ENCODE peak calls at places on chromosomes 7 and 10, in eight cellular contexts. One of them, this sample, is unnamed. For H3K4me1, the result is how much of the 10 kb centered on the place peaks cover.

GRCh38 chr7:157870644-157871290 is 534.0 kb downstream of the DNAJB6 start:
- DNase-seq in mammary epithelial cell: no peak
- DNase-seq in ovary: no peak
- DNase-seq in upper lobe of right lung: no peak
- DNase-seq in A549: no peak
- DNase-seq in Panc1: no peak
- DNase-seq in CD8-positive, alpha-beta T cell: no peak
- DNase-seq in fibroblast of lung: no peak
- DNase-seq in this sample: no peak

GRCh38 chr7:50607524-50608125 is 42.4 kb upstream of the DDC start:
- DNase-seq in mammary epithelial cell: no peak
- DNase-seq in ovary: no peak
- DNase-seq in upper lobe of right lung: no peak
- DNase-seq in A549: no peak
- DNase-seq in Panc1: no peak
- DNase-seq in CD8-positive, alpha-beta T cell: no peak
- DNase-seq in fibroblast of lung: no peak
- DNase-seq in this sample: no peak

GRCh38 chr7:1663243-1663642 is 6.8 kb upstream of the ELFN1 start:
- DNase-seq in mammary epithelial cell: no peak
- DNase-seq in ovary: peak
- DNase-seq in upper lobe of right lung: peak
- DNase-seq in A549: no peak
- DNase-seq in Panc1: no peak
- DNase-seq in CD8-positive, alpha-beta T cell: no peak
- DNase-seq in fibroblast of lung: no peak
- DNase-seq in this sample: no peak

GRCh38 chr10:84214612-84215235 is 10.6 kb downstream of the LRIT2 start:
- DNase-seq in mammary epithelial cell: peak
- DNase-seq in ovary: no peak
- DNase-seq in upper lobe of right lung: no peak
- DNase-seq in A549: peak
- DNase-seq in Panc1: no peak
- DNase-seq in CD8-positive, alpha-beta T cell: no peak
- DNase-seq in fibroblast of lung: no peak
- DNase-seq in this sample: peak

GRCh38 chr10:133276100-133276434 is 601 bp downstream of the ADAM8 start:
- DNase-seq in mammary epithelial cell: no peak
- DNase-seq in ovary: no peak
- DNase-seq in upper lobe of right lung: no peak
- DNase-seq in A549: no peak
- DNase-seq in Panc1: no peak
- DNase-seq in CD8-positive, alpha-beta T cell: no peak
- DNase-seq in fibroblast of lung: no peak
- DNase-seq in this sample: no peak

GRCh38 chr10:47364366-47364765 is 16.2 kb downstream of the RBP3 start:
- DNase-seq in mammary epithelial cell: no peak
- DNase-seq in ovary: no peak
- DNase-seq in upper lobe of right lung: no peak
- DNase-seq in A549: no peak
- DNase-seq in Panc1: no peak
- DNase-seq in CD8-positive, alpha-beta T cell: no peak
- DNase-seq in fibroblast of lung: no peak
- DNase-seq in this sample: no peak

GRCh38 chr7:88219781-88220747 is at the start of gene SRI:
- DNase-seq in mammary epithelial cell: peak
- DNase-seq in ovary: peak
- DNase-seq in upper lobe of right lung: peak
- DNase-seq in A549: peak
- DNase-seq in Panc1: peak
- DNase-seq in CD8-positive, alpha-beta T cell: peak
- DNase-seq in fibroblast of lung: peak
- DNase-seq in this sample: peak

GRCh38 chr10:16699435-16699834 is 117.8 kb downstream of the RSU1 start:
- DNase-seq in mammary epithelial cell: no peak
- DNase-seq in ovary: no peak
- DNase-seq in upper lobe of right lung: no peak
- DNase-seq in A549: no peak
- DNase-seq in Panc1: no peak
- DNase-seq in CD8-positive, alpha-beta T cell: no peak
- DNase-seq in fibroblast of lung: no peak
- DNase-seq in this sample: no peak

GRCh38 chr7:155164316-155164715 is 94.2 kb downstream of the HTR5A start:
- DNase-seq in mammary epithelial cell: no peak
- DNase-seq in ovary: no peak
- DNase-seq in upper lobe of right lung: no peak
- DNase-seq in A549: no peak
- DNase-seq in Panc1: no peak
- DNase-seq in CD8-positive, alpha-beta T cell: no peak
- DNase-seq in fibroblast of lung: no peak
- DNase-seq in this sample: no peak

GRCh38 chr10:52746169-52746568 is 26.4 kb downstream of the MBL2 start:
- DNase-seq in mammary epithelial cell: no peak
- DNase-seq in ovary: no peak
- DNase-seq in upper lobe of right lung: no peak
- DNase-seq in A549: peak
- DNase-seq in Panc1: no peak
- DNase-seq in CD8-positive, alpha-beta T cell: no peak
- DNase-seq in fibroblast of lung: no peak
- DNase-seq in this sample: no peak

GRCh38 chr7:7795736-7796135 is 77.3 kb upstream of the RPA3 start:
- DNase-seq in mammary epithelial cell: peak
- DNase-seq in ovary: no peak
- DNase-seq in upper lobe of right lung: no peak
- DNase-seq in A549: peak
- DNase-seq in Panc1: peak
- DNase-seq in CD8-positive, alpha-beta T cell: no peak
- DNase-seq in fibroblast of lung: peak
- DNase-seq in this sample: no peak

GRCh38 chr7:87934699-87935372 is 785 bp downstream of the ADAM22 start:
- DNase-seq in mammary epithelial cell: peak
- DNase-seq in ovary: peak
- DNase-seq in upper lobe of right lung: no peak
- DNase-seq in A549: peak
- DNase-seq in Panc1: no peak
- DNase-seq in CD8-positive, alpha-beta T cell: peak
- DNase-seq in fibroblast of lung: peak
- DNase-seq in this sample: peak

GRCh38 chr7:146636033-146636356 is 519.4 kb downstream of the CNTNAP2 start:
- DNase-seq in mammary epithelial cell: no peak
- DNase-seq in ovary: no peak
- DNase-seq in upper lobe of right lung: no peak
- DNase-seq in A549: no peak
- DNase-seq in Panc1: no peak
- DNase-seq in CD8-positive, alpha-beta T cell: no peak
- DNase-seq in fibroblast of lung: no peak
- DNase-seq in this sample: no peak

GRCh38 chr7:30845426-30846135 is 66.1 kb upstream of the AQP1 start:
- DNase-seq in mammary epithelial cell: peak
- DNase-seq in ovary: no peak
- DNase-seq in upper lobe of right lung: peak
- DNase-seq in A549: no peak
- DNase-seq in Panc1: no peak
- DNase-seq in CD8-positive, alpha-beta T cell: no peak
- DNase-seq in fibroblast of lung: peak
- DNase-seq in this sample: peak

GRCh38 chr10:20175738-20176137 is 359.5 kb downstream of the PLXDC2 start:
- DNase-seq in mammary epithelial cell: no peak
- DNase-seq in ovary: no peak
- DNase-seq in upper lobe of right lung: no peak
- DNase-seq in A549: no peak
- DNase-seq in Panc1: no peak
- DNase-seq in CD8-positive, alpha-beta T cell: no peak
- DNase-seq in fibroblast of lung: no peak
- DNase-seq in this sample: no peak

GRCh38 chr7:105851064-105851463 is 25.3 kb downstream of the ATXN7L1 start:
- DNase-seq in mammary epithelial cell: no peak
- DNase-seq in ovary: no peak
- DNase-seq in upper lobe of right lung: no peak
- DNase-seq in A549: no peak
- DNase-seq in Panc1: no peak
- DNase-seq in CD8-positive, alpha-beta T cell: no peak
- DNase-seq in fibroblast of lung: no peak
- DNase-seq in this sample: no peak
- H3K4me1 ChIP-seq in mammary epithelial cell: under half
- H3K4me1 ChIP-seq in ovary: under half
- H3K4me1 ChIP-seq in upper lobe of right lung: under half
- H3K4me1 ChIP-seq in A549: under half
- H3K4me1 ChIP-seq in Panc1: under half
- H3K4me1 ChIP-seq in CD8-positive, alpha-beta T cell: half or more
- H3K4me1 ChIP-seq in fibroblast of lung: under half
- H3K4me1 ChIP-seq in this sample: under half

GRCh38 chr10:43170491-43170890 is 32.2 kb downstream of the CSGALNACT2 start:
- DNase-seq in mammary epithelial cell: no peak
- DNase-seq in ovary: no peak
- DNase-seq in upper lobe of right lung: no peak
- DNase-seq in A549: peak
- DNase-seq in Panc1: no peak
- DNase-seq in CD8-positive, alpha-beta T cell: no peak
- DNase-seq in fibroblast of lung: peak
- DNase-seq in this sample: no peak
- TF ChIP-seq CTCF in mammary epithelial cell: peak
- TF ChIP-seq CTCF in ovary: no peak
- TF ChIP-seq CTCF in upper lobe of right lung: no peak
- TF ChIP-seq CTCF in A549: no peak
- TF ChIP-seq CTCF in Panc1: peak
- TF ChIP-seq CTCF in CD8-positive, alpha-beta T cell: no peak
- TF ChIP-seq CTCF in fibroblast of lung: no peak
- TF ChIP-seq CTCF in this sample: no peak

GRCh38 chr7:22759721-22760120 is 32.7 kb downstream of the IL6 start:
- DNase-seq in mammary epithelial cell: no peak
- DNase-seq in ovary: no peak
- DNase-seq in upper lobe of right lung: no peak
- DNase-seq in A549: no peak
- DNase-seq in Panc1: no peak
- DNase-seq in CD8-positive, alpha-beta T cell: no peak
- DNase-seq in fibroblast of lung: no peak
- DNase-seq in this sample: no peak

GRCh38 chr7:22762866-22763265 is 35.9 kb downstream of the IL6 start:
- DNase-seq in mammary epithelial cell: no peak
- DNase-seq in ovary: no peak
- DNase-seq in upper lobe of right lung: no peak
- DNase-seq in A549: no peak
- DNase-seq in Panc1: no peak
- DNase-seq in CD8-positive, alpha-beta T cell: no peak
- DNase-seq in fibroblast of lung: no peak
- DNase-seq in this sample: no peak

DNA sequence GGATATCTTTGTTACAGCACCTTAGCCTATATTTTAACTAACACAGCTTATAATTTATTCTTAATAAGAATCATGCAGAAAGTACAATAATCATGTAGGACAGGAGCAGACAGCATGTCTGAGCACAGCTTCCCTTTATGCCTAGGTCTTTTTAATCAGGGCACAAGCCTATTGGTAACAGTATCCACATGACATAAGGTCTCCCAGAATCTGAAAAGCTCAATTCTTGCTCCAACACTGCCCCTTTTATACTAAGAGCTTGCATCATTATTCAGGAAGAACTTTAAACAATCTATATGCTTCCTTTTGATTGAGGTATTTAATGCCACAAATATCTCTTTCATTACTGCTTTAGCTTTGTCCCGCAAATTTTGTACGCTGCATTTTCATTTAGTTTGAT is 31.6 kb downstream of the IL6 start:
- DNase-seq in mammary epithelial cell: no peak
- DNase-seq in ovary: no peak
- DNase-seq in upper lobe of right lung: no peak
- DNase-seq in A549: no peak
- DNase-seq in Panc1: no peak
- DNase-seq in CD8-positive, alpha-beta T cell: no peak
- DNase-seq in fibroblast of lung: no peak
- DNase-seq in this sample: no peak
- H3K4me3 ChIP-seq in mammary epithelial cell: no peak
- H3K4me3 ChIP-seq in ovary: no peak
- H3K4me3 ChIP-seq in upper lobe of right lung: no peak
- H3K4me3 ChIP-seq in A549: no peak
- H3K4me3 ChIP-seq in Panc1: no peak
- H3K4me3 ChIP-seq in CD8-positive, alpha-beta T cell: no peak
- H3K4me3 ChIP-seq in fibroblast of lung: no peak
- H3K4me3 ChIP-seq in this sample: no peak

GRCh38 chr10:73910764-73911552 is at the start of gene PLAU:
- DNase-seq in mammary epithelial cell: peak
- DNase-seq in ovary: peak
- DNase-seq in upper lobe of right lung: peak
- DNase-seq in A549: no peak
- DNase-seq in Panc1: no peak
- DNase-seq in CD8-positive, alpha-beta T cell: peak
- DNase-seq in fibroblast of lung: peak
- DNase-seq in this sample: peak
- H3K4me1 ChIP-seq in mammary epithelial cell: half or more
- H3K4me1 ChIP-seq in ovary: under half
- H3K4me1 ChIP-seq in upper lobe of right lung: under half
- H3K4me1 ChIP-seq in A549: half or more
- H3K4me1 ChIP-seq in Panc1: half or more
- H3K4me1 ChIP-seq in CD8-positive, alpha-beta T cell: under half
- H3K4me1 ChIP-seq in fibroblast of lung: under half
- H3K4me1 ChIP-seq in this sample: under half

GRCh38 chr7:46886669-46887374 is 695.1 kb downstream of the TNS3 start:
- DNase-seq in mammary epithelial cell: no peak
- DNase-seq in ovary: no peak
- DNase-seq in upper lobe of right lung: no peak
- DNase-seq in A549: no peak
- DNase-seq in Panc1: no peak
- DNase-seq in CD8-positive, alpha-beta T cell: no peak
- DNase-seq in fibroblast of lung: no peak
- DNase-seq in this sample: no peak

GRCh38 chr7:46879783-46880182 is 702.1 kb downstream of the TNS3 start:
- DNase-seq in mammary epithelial cell: no peak
- DNase-seq in ovary: no peak
- DNase-seq in upper lobe of right lung: no peak
- DNase-seq in A549: no peak
- DNase-seq in Panc1: no peak
- DNase-seq in CD8-positive, alpha-beta T cell: no peak
- DNase-seq in fibroblast of lung: peak
- DNase-seq in this sample: no peak

GRCh38 chr7:46881507-46882127 is 700.3 kb downstream of the TNS3 start:
- DNase-seq in mammary epithelial cell: peak
- DNase-seq in ovary: no peak
- DNase-seq in upper lobe of right lung: no peak
- DNase-seq in A549: peak
- DNase-seq in Panc1: no peak
- DNase-seq in CD8-positive, alpha-beta T cell: no peak
- DNase-seq in fibroblast of lung: no peak
- DNase-seq in this sample: no peak

GRCh38 chr7:46880508-46881196 is 701.3 kb downstream of the TNS3 start:
- DNase-seq in mammary epithelial cell: no peak
- DNase-seq in ovary: no peak
- DNase-seq in upper lobe of right lung: no peak
- DNase-seq in A549: no peak
- DNase-seq in Panc1: no peak
- DNase-seq in CD8-positive, alpha-beta T cell: no peak
- DNase-seq in fibroblast of lung: no peak
- DNase-seq in this sample: no peak

DNA sequence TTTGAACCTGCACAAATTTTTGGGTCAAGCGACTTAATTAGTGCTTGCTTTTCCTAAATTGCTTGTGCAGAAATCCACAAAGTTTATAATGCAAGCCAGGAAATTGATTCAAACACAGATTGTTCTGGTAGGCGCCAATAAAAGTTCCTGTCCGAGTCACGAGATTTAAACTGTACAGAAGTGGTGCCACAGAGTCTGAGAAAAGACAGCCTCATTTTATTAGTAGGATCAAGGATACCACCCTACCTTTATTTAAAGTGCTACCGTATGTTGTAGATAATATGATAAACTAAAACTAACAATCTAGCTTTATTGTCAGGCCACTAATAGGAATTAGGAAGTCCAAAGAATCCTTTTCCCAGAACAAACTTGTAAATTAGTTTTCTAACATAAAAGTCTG is 696.7 kb downstream of the TNS3 start:
- DNase-seq in mammary epithelial cell: no peak
- DNase-seq in ovary: no peak
- DNase-seq in upper lobe of right lung: no peak
- DNase-seq in A549: no peak
- DNase-seq in Panc1: no peak
- DNase-seq in CD8-positive, alpha-beta T cell: no peak
- DNase-seq in fibroblast of lung: no peak
- DNase-seq in this sample: no peak
- TF ChIP-seq CTCF in mammary epithelial cell: no peak
- TF ChIP-seq CTCF in ovary: no peak
- TF ChIP-seq CTCF in upper lobe of right lung: no peak
- TF ChIP-seq CTCF in A549: no peak
- TF ChIP-seq CTCF in Panc1: no peak
- TF ChIP-seq CTCF in CD8-positive, alpha-beta T cell: no peak
- TF ChIP-seq CTCF in fibroblast of lung: no peak
- TF ChIP-seq CTCF in this sample: no peak